ENCODE peak calls at places on chromosome 11, in six cellular contexts. T is hippocampal formation, Q is HuH-7.5, G is upper lobe of right lung, E is germinal center, S is NCI-H82. X is an unnamed sample.

GRCh38 chr11:58301576-58301975 is 33.5 kb upstream of the OR10W1 start:
- DNase-seq in T (no peak), G (no peak), Q (no peak), S (no peak), E (no peak), X (no peak)

GRCh38 chr11:77223797-77224196 is 77.7 kb downstream of the GDPD4 start:
- DNase-seq in T (no peak), E (no peak), Q (no peak), G (no peak), S (peak), X (no peak)

GRCh38 chr11:73267921-73268540 is 4.1 kb upstream of the P2RY6 start:
- DNase-seq in S (no peak), Q (no peak), G (no peak), E (no peak), T (no peak), X (no peak)

GRCh38 chr11:69704508-69705245 is 855 bp upstream of the FGF19 start:
- DNase-seq in Q (peak), T (no peak), S (peak), G (no peak), E (no peak), X (no peak)

GRCh38 chr11:44746894-44747293 is 20.1 kb downstream of the TSPAN18 start:
- DNase-seq in E (no peak), S (no peak), Q (no peak), T (peak), G (no peak), X (peak)

GRCh38 chr11:17771841-17772401 is 37.3 kb downstream of the KCNC1 start:
- DNase-seq in E (no peak), Q (no peak), G (no peak), S (no peak), T (no peak), X (no peak)

GRCh38 chr11:44387415-44387814 is 77.5 kb upstream of the ALX4 start:
- DNase-seq in Q (no peak), T (no peak), G (no peak), S (no peak), E (no peak), X (no peak)

GRCh38 chr11:927871-928270 is 2.2 kb downstream of the AP2A2 start:
- DNase-seq in T (no peak), E (no peak), Q (no peak), G (no peak), S (no peak), X (no peak)

GRCh38 chr11:108915666-108916065 is 250.8 kb downstream of the DDX10 start:
- DNase-seq in E (no peak), T (no peak), G (no peak), Q (no peak), S (no peak), X (no peak)

GRCh38 chr11:93528757-93529639 is 14.2 kb downstream of the SMCO4 start:
- DNase-seq in S (no peak), Q (no peak), T (no peak), G (no peak), E (no peak), X (no peak)

GRCh38 chr11:96204721-96205459 is 138.1 kb downstream of the MAML2 start:
- DNase-seq in G (no peak), S (peak), Q (no peak), T (no peak), E (no peak), X (no peak)

GRCh38 chr11:43943357-43943930 is 1.0 kb downstream of the C11orf96 start:
- DNase-seq in T (no peak), G (no peak), Q (no peak), S (peak), E (no peak), X (no peak)

GRCh38 chr11:128581908-128582307 is 5.5 kb downstream of the ETS1 start:
- DNase-seq in Q (no peak), T (no peak), S (no peak), G (no peak), E (no peak), X (no peak)

GRCh38 chr11:8863838-8864237 is 47.2 kb upstream of the AKIP1 start:
- DNase-seq in E (no peak), S (no peak), Q (no peak), G (no peak), T (no peak), X (no peak)

GRCh38 chr11:73012121-73012863 is 129.8 kb downstream of the FCHSD2 start:
- DNase-seq in G (no peak), Q (no peak), E (no peak), S (no peak), T (no peak), X (no peak)

GRCh38 chr11:119320593-119321524 is 3.9 kb upstream of the MCAM start:
- DNase-seq in E (peak), Q (peak), G (peak), T (no peak), S (peak), X (no peak)

GRCh38 chr11:31267720-31268119 is 101.8 kb downstream of the DCDC1 start:
- DNase-seq in S (no peak), E (no peak), T (no peak), Q (no peak), G (no peak), X (no peak)

GRCh38 chr11:65355013-65355775 is 643 bp downstream of the TIGD3 start:
- DNase-seq in G (peak), Q (peak), S (peak), E (peak), T (no peak), X (no peak)

GRCh38 chr11:106331163-106331562 is 253.7 kb downstream of the AASDHPPT start:
- DNase-seq in G (no peak), E (no peak), S (no peak), T (no peak), Q (no peak), X (no peak)

GRCh38 chr11:5690736-5691135 is 1.1 kb downstream of the TRIM22 start:
- DNase-seq in T (no peak), E (no peak), Q (no peak), S (no peak), G (no peak), X (no peak)

GRCh38 chr11:13339196-13340153 is 61.9 kb downstream of the BMAL1 start:
- DNase-seq in T (no peak), S (no peak), G (no peak), Q (no peak), E (no peak), X (no peak)

GRCh38 chr11:80241766-80242165 is 800.9 kb upstream of the TENM4 start:
- DNase-seq in S (no peak), E (no peak), Q (no peak), T (no peak), G (no peak), X (no peak)

GRCh38 chr11:45622283-45622682 is 43.1 kb downstream of the CHST1 start:
- DNase-seq in E (no peak), S (no peak), Q (no peak), G (no peak), T (no peak), X (no peak)

GRCh38 chr11:97537407-97538150 is 1147.8 kb downstream of the JRKL start:
- DNase-seq in T (no peak), Q (no peak), G (no peak), E (no peak), S (no peak), X (no peak)

GRCh38 chr11:46293616-46294015 is 16.2 kb downstream of the CREB3L1 start:
- DNase-seq in Q (no peak), T (no peak), G (no peak), E (no peak), S (no peak), X (no peak)